ENCODE peak calls at places on chromosomes 1 and 21, in nine cellular contexts. R is fibroblast of pulmonary artery, J is hepatocyte, B is uterus, N is transverse colon, V is left lung, P is tibial artery, M is lower leg skin, D is GM12864. T is an unnamed sample.

GRCh38 chr1:67599085-67599484 is 85.9 kb upstream of the GADD45A start:
- DNase-seq in V (no peak), M (peak), J (no peak), P (no peak), D (no peak), N (peak), B (no peak), R (peak), T (no peak)

GRCh38 chr1:55211909-55212308 is 3.3 kb downstream of the USP24 start:
- DNase-seq in R (no peak), P (no peak), M (no peak), V (no peak), D (no peak), J (no peak), B (no peak), N (no peak), T (no peak)

GRCh38 chr21:33434770-33435360 is 31.7 kb downstream of the IFNGR2 start:
- DNase-seq in R (peak), N (no peak), D (peak), V (no peak), M (no peak), P (no peak), J (peak), B (no peak), T (peak)

GRCh38 chr1:93471911-93472310 is 24.0 kb downstream of the FNBP1L start:
- DNase-seq in D (no peak), B (no peak), P (no peak), N (no peak), J (no peak), R (peak), M (no peak), V (no peak), T (peak)

GRCh38 chr1:16073490-16074104 is at the start of gene FAM131C:
- DNase-seq in P (no peak), J (peak), V (no peak), B (no peak), R (no peak), D (no peak), M (no peak), N (peak), T (no peak)

GRCh38 chr1:6008696-6009095 is 16.5 kb upstream of the NPHP4 start:
- DNase-seq in M (no peak), B (no peak), R (no peak), P (no peak), N (no peak), J (no peak), D (no peak), V (no peak), T (no peak)

GRCh38 chr1:51000651-51001050 is 30.6 kb downstream of the CDKN2C start:
- DNase-seq in V (no peak), J (no peak), N (no peak), B (no peak), P (no peak), M (no peak), D (no peak), R (no peak), T (no peak)

GRCh38 chr1:94672934-94673333 is 131.4 kb upstream of the F3 start:
- DNase-seq in D (no peak), J (peak), B (no peak), N (no peak), V (no peak), P (no peak), M (no peak), R (peak), T (no peak)

GRCh38 chr21:29788752-29789151 is 151.0 kb downstream of the GRIK1 start:
- DNase-seq in P (no peak), V (no peak), N (no peak), R (no peak), M (no peak), D (no peak), B (no peak), J (no peak), T (no peak)

GRCh38 chr1:14924455-14925325 is 228.9 kb upstream of the TMEM51 start:
- DNase-seq in D (no peak), V (no peak), P (no peak), N (peak), M (no peak), J (peak), R (peak), B (peak), T (peak)

GRCh38 chr1:234429434-234429806 is 49.6 kb downstream of the TARBP1 start:
- DNase-seq in M (no peak), N (no peak), J (no peak), D (no peak), V (no peak), R (no peak), P (no peak), B (no peak), T (no peak)

GRCh38 chr21:38938343-38938742 is 132.6 kb downstream of the ETS2 start:
- DNase-seq in N (no peak), J (no peak), B (no peak), D (no peak), V (no peak), M (no peak), P (no peak), R (peak), T (no peak)

GRCh38 chr1:117210831-117211261 is at the start of gene VTCN1:
- DNase-seq in B (no peak), V (peak), D (no peak), M (no peak), P (no peak), J (peak), R (no peak), N (peak), T (no peak)

GRCh38 chr21:36032647-36033406 is 27.5 kb downstream of the SETD4 start:
- DNase-seq in B (no peak), N (no peak), R (no peak), J (no peak), D (no peak), M (no peak), V (no peak), P (no peak), T (no peak)

GRCh38 chr1:54012008-54012325 is 6.0 kb downstream of the LDLRAD1 start:
- DNase-seq in M (no peak), J (no peak), V (no peak), B (no peak), N (no peak), P (no peak), R (no peak), D (no peak), T (no peak)

GRCh38 chr1:224958490-224958889 is 29.0 kb downstream of the DNAH14 start:
- DNase-seq in J (no peak), D (no peak), V (no peak), R (no peak), M (no peak), B (no peak), P (no peak), N (no peak), T (no peak)

GRCh38 chr1:54711536-54711935 is 4.1 kb upstream of the TTC4 start:
- DNase-seq in P (no peak), R (no peak), J (no peak), N (no peak), M (peak), V (no peak), D (no peak), B (no peak), T (no peak)

GRCh38 chr1:94801919-94802546 is 18.1 kb upstream of the SLC44A3 start:
- DNase-seq in R (peak), D (no peak), N (peak), J (peak), M (peak), B (peak), P (peak), V (no peak), T (peak)

GRCh38 chr21:24895885-24896734 is 711.2 kb downstream of the MRPL39 start:
- DNase-seq in D (no peak), N (peak), P (no peak), V (no peak), B (no peak), R (peak), M (no peak), J (peak), T (peak)

GRCh38 chr1:18681423-18681835 is 50.8 kb downstream of the PAX7 start:
- DNase-seq in B (no peak), D (no peak), M (no peak), V (no peak), P (no peak), J (peak), R (peak), N (no peak), T (no peak)

GRCh38 chr1:211897011-211897410 is 66.4 kb upstream of the LPGAT1 start:
- DNase-seq in N (no peak), P (no peak), B (no peak), R (no peak), D (no peak), V (no peak), M (no peak), J (no peak), T (no peak)

GRCh38 chr1:55813619-55814018 is 598.5 kb upstream of the USP24 start:
- DNase-seq in R (peak), M (peak), B (peak), P (peak), D (no peak), J (peak), V (peak), N (peak), T (peak)

GRCh38 chr1:36456391-36456928 is 6.2 kb upstream of the OSCP1 start:
- DNase-seq in D (no peak), M (no peak), V (no peak), B (no peak), N (no peak), R (no peak), P (no peak), J (no peak), T (no peak)

GRCh38 chr1:209629621-209630382 is 22.4 kb downstream of the LAMB3 start:
- DNase-seq in D (no peak), B (no peak), P (no peak), R (no peak), M (no peak), V (no peak), J (no peak), N (no peak), T (no peak)

GRCh38 chr1:115475901-115476300 is 137.9 kb upstream of the NGF start:
- DNase-seq in D (no peak), N (no peak), M (no peak), V (no peak), R (no peak), B (no peak), P (no peak), J (no peak), T (no peak)

GRCh38 chr1:162384116-162384515 is 2.6 kb downstream of the C1orf226 start:
- DNase-seq in J (no peak), N (no peak), R (no peak), M (peak), V (no peak), D (no peak), B (no peak), P (no peak), T (no peak)

GRCh38 chr1:47510282-47510811 is 72.5 kb downstream of the FOXD2 start:
- DNase-seq in N (no peak), B (no peak), D (no peak), R (no peak), M (peak), J (no peak), V (no peak), P (no peak), T (no peak)

GRCh38 chr1:39098569-39099250 is 72.6 kb downstream of the NDUFS5 start:
- DNase-seq in V (peak), M (peak), J (peak), D (peak), B (peak), P (peak), N (peak), R (peak), T (peak)

GRCh38 chr1:110083453-110084225 is 13.2 kb upstream of the ALX3 start:
- DNase-seq in R (no peak), N (no peak), M (no peak), J (no peak), P (no peak), B (no peak), D (no peak), V (no peak), T (no peak)

DNA sequence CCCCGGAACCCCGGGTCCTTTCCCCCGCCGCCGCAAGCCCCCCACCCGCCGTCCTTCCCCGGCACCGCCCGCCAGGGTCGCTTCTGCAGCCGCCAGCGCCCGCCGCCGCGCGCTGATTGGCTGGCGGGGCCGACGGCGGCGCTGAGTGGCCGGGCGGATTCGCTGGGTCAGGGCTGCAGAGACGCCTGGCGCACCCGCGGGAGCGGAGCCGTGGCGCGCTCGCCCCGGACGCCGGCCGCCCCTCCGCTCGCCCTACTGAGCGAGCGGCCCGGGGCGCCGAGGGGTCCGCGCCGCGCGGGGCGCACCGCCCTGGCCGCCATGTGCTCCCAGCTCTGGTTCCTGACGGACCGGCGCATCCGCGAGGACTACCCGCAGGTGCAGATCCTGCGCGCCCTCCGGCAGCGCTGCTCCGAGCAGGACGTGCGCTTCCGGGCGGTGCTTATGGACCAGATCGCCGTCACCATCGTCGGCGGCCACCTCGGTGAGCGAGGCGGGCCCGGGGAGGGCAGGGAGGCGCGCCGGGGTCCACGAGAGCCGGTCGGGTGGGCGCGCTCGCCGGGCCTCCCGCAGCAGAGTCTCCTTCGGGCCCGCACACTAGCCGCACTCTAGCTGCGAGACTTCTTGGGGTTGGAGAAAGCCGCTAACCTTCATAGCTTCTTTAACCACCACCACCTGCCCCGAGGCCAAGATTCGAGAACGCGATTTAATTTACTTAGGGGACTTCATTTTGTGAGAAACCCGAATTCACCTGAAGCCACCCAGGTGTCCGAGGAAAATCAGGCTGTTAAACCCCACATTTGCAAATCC is at the start of gene RIMKLA:
- DNase-seq in M (no peak), V (peak), N (peak), D (peak), P (no peak), R (peak), B (peak), J (peak), T (no peak)
- H3K4me3 ChIP-seq in M (peak), V (peak), N (peak), D (peak), P (peak), R (no peak), B (peak), J (peak), T (no peak)

GRCh38 chr1:151885479-151885878 is 23.8 kb downstream of the THEM4 start:
- DNase-seq in M (no peak), R (no peak), N (no peak), B (no peak), J (no peak), D (no peak), V (no peak), P (no peak), T (no peak)
- TF ChIP-seq CTCF in M (no peak), R (no peak), N (no peak), B (no peak), J (no peak), D (no peak), V (no peak), P (no peak), T (no peak)

DNA sequence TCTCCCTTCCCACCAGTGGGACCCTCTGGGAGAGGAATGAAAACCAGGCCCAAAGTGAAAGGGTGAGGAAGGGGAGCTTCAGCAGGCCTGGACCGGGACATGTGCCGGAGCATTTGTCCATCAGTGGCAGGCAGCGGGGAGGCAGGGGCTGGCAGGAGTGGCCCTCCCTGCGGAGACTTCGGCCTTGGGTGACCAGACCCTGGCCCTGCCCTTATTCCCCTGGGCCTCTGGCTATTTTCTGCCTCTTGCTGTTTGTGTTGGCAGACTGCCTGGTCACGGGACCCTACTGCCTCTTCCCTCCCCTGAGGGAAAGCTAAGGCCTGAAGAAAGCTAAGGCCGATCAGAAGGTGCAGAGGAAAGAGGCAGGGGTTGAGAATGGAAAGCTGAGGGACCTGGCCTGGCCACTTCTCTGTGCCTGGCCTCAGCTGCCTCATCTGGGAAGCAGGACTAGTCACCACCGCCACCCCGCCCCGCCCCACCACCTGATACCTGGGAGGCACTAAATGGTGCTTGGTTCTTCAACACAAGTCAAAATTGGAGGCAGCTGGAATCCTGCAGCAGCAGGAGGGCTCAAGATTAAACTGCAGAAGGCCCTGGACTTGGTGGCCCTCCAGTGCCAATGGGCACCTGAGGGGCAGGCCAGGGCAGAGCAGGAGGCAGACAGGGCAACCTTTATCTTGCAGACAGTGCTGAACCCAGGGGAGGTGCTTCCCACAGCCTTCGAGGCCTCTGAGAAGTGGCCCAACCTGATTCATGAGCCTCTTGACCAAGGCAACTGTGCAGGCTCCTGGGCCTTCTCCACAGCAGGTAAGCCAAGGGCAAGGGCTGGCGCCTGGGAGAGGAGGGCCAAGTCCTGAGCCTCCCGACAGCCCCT is 7.9 kb downstream of the TINAGL1 start:
- DNase-seq in V (peak), B (peak), R (peak), P (peak), D (no peak), M (peak), N (peak), J (peak), T (peak)
- H3K4me3 ChIP-seq in V (no peak), B (no peak), R (no peak), P (peak), D (no peak), M (no peak), N (no peak), J (no peak), T (no peak)

DNA sequence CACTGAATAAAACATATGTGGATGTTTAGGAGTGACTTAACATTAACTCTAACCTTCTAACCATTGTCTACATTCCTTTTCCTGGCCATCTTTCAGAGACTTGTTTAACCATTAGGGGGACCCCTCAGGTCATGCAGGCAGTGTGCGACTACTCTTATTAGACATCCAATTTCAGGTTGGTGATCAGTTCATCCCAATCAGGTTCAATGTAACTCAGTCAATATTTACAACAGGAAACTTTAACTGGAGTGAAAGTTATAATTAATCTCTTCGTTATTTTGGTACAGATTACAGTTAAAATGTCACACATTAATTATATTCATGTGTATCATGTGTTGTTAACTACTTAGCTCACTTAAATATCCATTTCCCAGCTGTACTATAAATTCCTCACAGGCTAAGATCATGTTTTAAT is 68.8 kb upstream of the RGS1 start:
- DNase-seq in P (no peak), R (peak), J (peak), N (no peak), B (no peak), V (no peak), M (no peak), D (no peak), T (peak)
- TF ChIP-seq CTCF in P (no peak), R (peak), J (peak), N (no peak), B (peak), V (no peak), M (no peak), D (peak), T (peak)

T was measured in astrocyte of the spinal cord.